ENCODE peak calls at places on chromosomes 13 and 19, in five cellular contexts. I is lower lobe of right lung; F is stimulated activated CD8-positive, alpha-beta memory T cell treated with anti-CD3 and anti-CD28 coated beads, Interleukin-12 subunit alpha, Interleukin-12 subunit beta, amount 100 ng/mL, for 1 hour; M is CD8-positive, alpha-beta T cell; B is T-helper 1 cell. K is an unnamed sample.

GRCh38 chr13:30186644-30187431 is 120.5 kb downstream of the KATNAL1 start:
- DNase-seq in I (no peak), F (no peak), M (no peak), B (no peak), K (no peak)

GRCh38 chr19:34788074-34788473 is 15.1 kb upstream of the ZNF599 start:
- DNase-seq in I (no peak), F (no peak), M (no peak), B (no peak), K (no peak)

GRCh38 chr19:5369962-5370367 is 29.4 kb upstream of the PTPRS start:
- DNase-seq in I (peak), F (peak), M (peak), B (no peak), K (peak)

GRCh38 chr13:58919551-58919950 is 1244.2 kb downstream of the DIAPH3 start:
- DNase-seq in I (no peak), F (no peak), M (no peak), B (no peak), K (no peak)

GRCh38 chr19:51884713-51885112 is 3.0 kb downstream of the ZNF577 start:
- DNase-seq in I (no peak), F (no peak), M (no peak), B (no peak), K (no peak)

GRCh38 chr13:93758575-93758974 is 532.0 kb downstream of the GPC6 start:
- DNase-seq in I (no peak), F (no peak), M (no peak), B (no peak), K (peak)

GRCh38 chr19:44747739-44748425 is 626 bp upstream of the BCL3 start:
- DNase-seq in I (peak), F (no peak), M (peak), B (peak), K (peak)

GRCh38 chr19:16594681-16595091 is 22.5 kb upstream of the SLC35E1 start:
- DNase-seq in I (no peak), F (no peak), M (peak), B (no peak), K (no peak)

GRCh38 chr13:92716749-92717148 is 509.9 kb upstream of the GPC6 start:
- DNase-seq in I (no peak), F (no peak), M (no peak), B (no peak), K (peak)

GRCh38 chr19:11020982-11021759 is 60.3 kb downstream of the SMARCA4 start:
- DNase-seq in I (no peak), F (no peak), M (no peak), B (no peak), K (no peak)

GRCh38 chr19:19956431-19957075 is 55.8 kb downstream of the ZNF93 start:
- DNase-seq in I (no peak), F (no peak), M (no peak), B (no peak), K (no peak)

GRCh38 chr13:113732176-113732960 is 26.7 kb upstream of the TMEM255B start:
- DNase-seq in I (peak), F (no peak), M (no peak), B (no peak), K (no peak)

GRCh38 chr19:39971380-39971841 is 446 bp downstream of the PSMC4 start:
- DNase-seq in I (no peak), F (peak), M (no peak), B (peak), K (peak)

GRCh38 chr13:44396963-44397580 is 23.4 kb downstream of the SERP2 start:
- DNase-seq in I (peak), F (no peak), M (no peak), B (no peak), K (no peak)

GRCh38 chr13:50576156-50576555 is 267.3 kb downstream of the DLEU7 start:
- DNase-seq in I (peak), F (no peak), M (no peak), B (no peak), K (peak)

GRCh38 chr13:50341526-50341925 is 326.3 kb downstream of the KCNRG start:
- DNase-seq in I (no peak), F (no peak), M (no peak), B (no peak), K (no peak)

GRCh38 chr13:23378009-23378632 is 55.4 kb downstream of the SACS start:
- DNase-seq in I (no peak), F (peak), M (peak), B (no peak), K (peak)

GRCh38 chr13:37835392-37835791 is 34.2 kb downstream of the TRPC4 start:
- DNase-seq in I (no peak), F (no peak), M (no peak), B (no peak), K (no peak)

GRCh38 chr13:90276208-90276607 is 1071.3 kb upstream of the MIR17HG start:
- DNase-seq in I (no peak), F (no peak), M (no peak), B (no peak), K (no peak)

GRCh38 chr19:4338441-4339350 is at the start of gene STAP2:
- DNase-seq in I (peak), F (no peak), M (peak), B (no peak), K (no peak)

GRCh38 chr19:41324921-41325639 is 15.1 kb downstream of the CCDC97 start:
- DNase-seq in I (peak), F (no peak), M (peak), B (no peak), K (peak)

GRCh38 chr19:49149652-49150105 is 5.5 kb downstream of the HRC start:
- DNase-seq in I (peak), F (no peak), M (no peak), B (no peak), K (peak)

GRCh38 chr13:72983085-72983768 is 75.6 kb upstream of the KLF5 start:
- DNase-seq in I (peak), F (no peak), M (no peak), B (no peak), K (peak)

GRCh38 chr19:32166238-32166637 is 179.2 kb upstream of the ZNF507 start:
- DNase-seq in I (no peak), F (no peak), M (no peak), B (no peak), K (no peak)

GRCh38 chr13:43127103-43127817 is 103.9 kb downstream of the DNAJC15 start:
- DNase-seq in I (no peak), F (no peak), M (no peak), B (no peak), K (no peak)

GRCh38 chr19:57269515-57270250 is 10.6 kb upstream of the ZNF460 start:
- DNase-seq in I (no peak), F (no peak), M (no peak), B (no peak), K (peak)

GRCh38 chr13:25468330-25469178 is 96.8 kb downstream of the ATP8A2 start:
- DNase-seq in I (no peak), F (no peak), M (no peak), B (no peak), K (no peak)

GRCh38 chr19:46839752-46840151 is 10.9 kb downstream of the AP2S1 start:
- DNase-seq in I (no peak), F (no peak), M (no peak), B (no peak), K (peak)

GRCh38 chr13:52127378-52127777 is 1.5 kb downstream of the NEK5 start:
- DNase-seq in I (no peak), F (no peak), M (no peak), B (no peak), K (peak)

GRCh38 chr19:10352764-10353671 is 13.6 kb upstream of the ICAM3 start:
- DNase-seq in I (no peak), F (no peak), M (no peak), B (no peak), K (no peak)